ENCODE peak calls at places on chromosomes 5 and 9, in ten cellular contexts. P, W, J, O, V, C, G, K, A and Y are unnamed samples.

GRCh38 chr5:97297063-97297715 is 114.1 kb upstream of the RIOK2 start:
- DNase-seq in W (no peak), C (peak; percentile 15), O (no peak), G (peak; percentile 39), A (peak; percentile 40), V (no peak), K (no peak), P (no peak), J (peak; percentile 40), Y (peak; percentile 69)

GRCh38 chr9:130870491-130871381 is 25.9 kb downstream of the QRFP start:
- DNase-seq in J (peak; percentile 38), K (peak; percentile 20), W (no peak), O (peak; percentile 28), G (no peak), V (no peak), C (no peak), P (peak; percentile 27), A (no peak), Y (no peak)

GRCh38 chr9:133476531-133476930 is 2.4 kb downstream of the SLC2A6 start:
- DNase-seq in O (no peak), K (no peak), P (peak; percentile 55), A (no peak), G (no peak), J (no peak), W (no peak), C (no peak), V (no peak), Y (no peak)

GRCh38 chr9:76701441-76702031 is 62.7 kb upstream of the PCA3 start:
- DNase-seq in G (no peak), K (no peak), O (no peak), A (no peak), C (no peak), J (peak; percentile 77), W (no peak), V (no peak), P (no peak), Y (no peak)

GRCh38 chr5:39167141-39167972 is 52.0 kb downstream of the FYB1 start:
- DNase-seq in K (no peak), A (no peak), W (no peak), P (no peak), C (no peak), J (peak; percentile 39), V (no peak), O (no peak), G (no peak), Y (no peak)

GRCh38 chr9:113993838-113994540 is 84.1 kb downstream of the AMBP start:
- DNase-seq in J (no peak), K (peak; percentile 89), P (peak; percentile 91), O (peak; percentile 93), W (peak; percentile 50), G (no peak), A (peak; percentile 47), V (peak; percentile 83), C (no peak), Y (no peak)

GRCh38 chr5:150779397-150780179 is 1.0 kb downstream of the SMIM3 start:
- DNase-seq in O (no peak), A (no peak), G (no peak), V (no peak), P (no peak), K (no peak), C (no peak), W (no peak), J (peak; percentile 49), Y (no peak)

GRCh38 chr9:121601234-121601633 is 50.2 kb upstream of the DAB2IP start:
- DNase-seq in G (no peak), K (no peak), V (no peak), O (no peak), C (no peak), J (peak; percentile 85), A (no peak), W (peak; percentile 43), P (no peak), Y (no peak)

GRCh38 chr5:149962040-149962439 is 1.5 kb downstream of the SLC26A2 start:
- DNase-seq in V (no peak), W (no peak), O (no peak), P (no peak), K (no peak), A (no peak), C (peak; percentile 1), G (peak; percentile 16), J (peak; percentile 78), Y (peak; percentile 49)

GRCh38 chr5:6439588-6440550 is 8.8 kb upstream of the UBE2QL1 start:
- DNase-seq in P (no peak), G (no peak), K (no peak), C (no peak), J (no peak), W (no peak), O (no peak), A (no peak), V (no peak), Y (no peak)

GRCh38 chr5:59337240-59337639 is 556.3 kb downstream of the PDE4D start:
- DNase-seq in V (no peak), P (no peak), A (no peak), J (no peak), O (no peak), W (no peak), G (no peak), C (no peak), K (no peak), Y (no peak)

GRCh38 chr5:132222649-132223038 is 5.0 kb downstream of the P4HA2 start:
- DNase-seq in J (no peak), A (no peak), G (no peak), K (no peak), W (no peak), P (no peak), V (no peak), O (no peak), C (no peak), Y (no peak)

GRCh38 chr5:124661317-124662141 is 84.9 kb downstream of the ZNF608 start:
- DNase-seq in K (no peak), C (no peak), W (no peak), J (peak; percentile 60), V (no peak), O (no peak), A (peak; percentile 57), P (no peak), G (peak; percentile 70), Y (peak; percentile 86)

GRCh38 chr5:11319851-11320580 is 559.0 kb upstream of the DAP start:
- DNase-seq in V (no peak), K (no peak), P (no peak), A (no peak), O (no peak), J (no peak), W (no peak), C (no peak), G (no peak), Y (no peak)

GRCh38 chr9:96031366-96031824 is 155.9 kb downstream of the ERCC6L2 start:
- DNase-seq in G (peak; percentile 22), A (peak; percentile 40), P (peak; percentile 90), C (no peak), W (peak; percentile 63), K (no peak), J (peak; percentile 54), O (peak; percentile 91), V (no peak), Y (no peak)

GRCh38 chr5:28117273-28118065 is 1079.1 kb upstream of the CDH9 start:
- DNase-seq in V (no peak), P (no peak), W (no peak), G (no peak), A (no peak), O (no peak), K (no peak), J (peak; percentile 17), C (no peak), Y (no peak)

GRCh38 chr5:116038817-116039216 is 6.5 kb downstream of the ARL14EPL start:
- DNase-seq in V (no peak), K (no peak), A (no peak), C (no peak), J (no peak), W (no peak), O (no peak), P (no peak), G (no peak), Y (no peak)

GRCh38 chr9:2502760-2503159 is 118.8 kb upstream of the VLDLR start:
- DNase-seq in P (no peak), A (no peak), W (no peak), J (peak; percentile 36), O (no peak), C (no peak), V (no peak), K (no peak), G (no peak), Y (no peak)

GRCh38 chr5:147290261-147290660 is 55.4 kb downstream of the STK32A start:
- DNase-seq in A (no peak), C (no peak), W (no peak), J (no peak), O (no peak), P (no peak), G (no peak), K (peak; percentile 66), V (peak; percentile 63), Y (no peak)

GRCh38 chr5:36722913-36723312 is 116.5 kb downstream of the SLC1A3 start:
- DNase-seq in K (no peak), A (no peak), J (no peak), O (no peak), P (no peak), W (no peak), V (no peak), G (no peak), C (no peak), Y (no peak)
- H3K4me1 ChIP-seq in K (no peaks in the 10 kb centered on the region), A (no peaks in the 10 kb centered on the region), J (peaks cover 8% of the 10 kb centered on the region), O (peaks cover 3% of the 10 kb centered on the region), P (no peaks in the 10 kb centered on the region), W (no peaks in the 10 kb centered on the region), V (peaks cover 5% of the 10 kb centered on the region), G (no peaks in the 10 kb centered on the region), C (no peaks in the 10 kb centered on the region), Y (no peaks in the 10 kb centered on the region)

DNA sequence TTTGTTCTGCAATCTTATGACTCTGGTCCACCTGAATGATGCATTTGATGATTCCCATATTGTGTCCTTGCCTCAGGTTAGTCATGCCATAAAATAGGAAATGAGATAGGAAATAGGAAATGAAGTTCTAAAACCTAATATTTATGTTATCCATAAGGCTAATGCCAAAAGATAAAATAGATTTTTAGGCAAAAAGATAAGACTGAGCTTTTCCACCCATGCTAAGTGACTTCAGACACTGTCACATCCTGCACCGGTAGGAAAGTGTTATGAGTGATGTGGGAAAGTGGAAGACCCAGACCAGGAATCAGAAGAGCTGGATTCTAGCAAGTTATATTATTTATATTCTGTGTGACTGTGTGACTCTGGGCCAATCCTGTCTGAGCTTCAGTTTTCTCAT is 600.8 kb upstream of the DMAC1 start:
- DNase-seq in O (no peak), P (no peak), W (no peak), V (no peak), A (no peak), J (no peak), G (no peak), K (no peak), C (no peak), Y (no peak)
- H3K9me3 ChIP-seq in O (no peaks in the 10 kb centered on the region), P (no peaks in the 10 kb centered on the region), W (no peaks in the 10 kb centered on the region), V (no peaks in the 10 kb centered on the region), A (no peaks in the 10 kb centered on the region), J (no peaks in the 10 kb centered on the region), G (no peaks in the 10 kb centered on the region), K (no peaks in the 10 kb centered on the region), C (no peaks in the 10 kb centered on the region), Y (no peaks in the 10 kb centered on the region)

GRCh38 chr5:95957804-95958203 is 3.8 kb downstream of the ELL2 start:
- DNase-seq in C (no peak), J (no peak), O (no peak), W (no peak), V (no peak), A (no peak), G (no peak), P (no peak), K (no peak), Y (no peak)
- H3K4me3 ChIP-seq in C (no peak overlapping the region), J (peak overlapping the region; percentile 99), O (no peak overlapping the region), W (peak overlapping the region; percentile 74), V (no peak overlapping the region), A (no peak overlapping the region), G (no peak overlapping the region), P (peak overlapping the region; percentile 31), K (peak overlapping the region; percentile 87), Y (no peak overlapping the region)

GRCh38 chr5:143244990-143245389 is 158.5 kb downstream of the NR3C1 start:
- DNase-seq in O (no peak), J (no peak), A (no peak), V (no peak), W (no peak), G (no peak), C (no peak), P (no peak), K (no peak), Y (no peak)
- H3K4me1 ChIP-seq in O (peaks cover 17% of the 10 kb centered on the region), J (peaks cover 53% of the 10 kb centered on the region), A (no peaks in the 10 kb centered on the region), V (no peaks in the 10 kb centered on the region), W (no peaks in the 10 kb centered on the region), G (peaks cover 76% of the 10 kb centered on the region), C (no peaks in the 10 kb centered on the region), P (no peaks in the 10 kb centered on the region), K (no peaks in the 10 kb centered on the region), Y (peaks cover 14% of the 10 kb centered on the region)